ENCODE peak calls at places on chromosomes 7 and 10, in four cellular contexts. One of them, this sample, is unnamed.

GRCh38 chr7:159157714-159158113 is 13.0 kb upstream of the VIPR2 start:
- DNase-seq in retina: no peak
- DNase-seq in EL: no peak
- DNase-seq in activated CD4-positive, alpha-beta memory T cell treated with anti-CD3 and anti-CD28 coated beads, Interleukin-2, amount 10 ng/mL, durations not matched to agents 7 days and 5 days: no peak
- DNase-seq in this sample: no peak

GRCh38 chr10:68090586-68090985 is 15.5 kb upstream of the HERC4 start:
- DNase-seq in activated CD4-positive, alpha-beta memory T cell treated with anti-CD3 and anti-CD28 coated beads, Interleukin-2, amount 10 ng/mL, durations not matched to agents 7 days and 5 days: no peak
- DNase-seq in retina: no peak
- DNase-seq in EL: no peak
- DNase-seq in this sample: no peak

GRCh38 chr10:131890276-131891195 is 10.3 kb upstream of the PPP2R2D start:
- DNase-seq in EL: no peak
- DNase-seq in retina: no peak
- DNase-seq in activated CD4-positive, alpha-beta memory T cell treated with anti-CD3 and anti-CD28 coated beads, Interleukin-2, amount 10 ng/mL, durations not matched to agents 7 days and 5 days: no peak
- DNase-seq in this sample: no peak

GRCh38 chr10:67602268-67602950 is 93.6 kb downstream of the CTNNA3 start:
- DNase-seq in EL: peak; percentile 97
- DNase-seq in retina: no peak
- DNase-seq in activated CD4-positive, alpha-beta memory T cell treated with anti-CD3 and anti-CD28 coated beads, Interleukin-2, amount 10 ng/mL, durations not matched to agents 7 days and 5 days: no peak
- DNase-seq in this sample: peak; percentile 91

GRCh38 chr10:21972584-21972983 is 30.9 kb downstream of the DNAJC1 start:
- DNase-seq in EL: no peak
- DNase-seq in activated CD4-positive, alpha-beta memory T cell treated with anti-CD3 and anti-CD28 coated beads, Interleukin-2, amount 10 ng/mL, durations not matched to agents 7 days and 5 days: no peak
- DNase-seq in retina: no peak
- DNase-seq in this sample: no peak

GRCh38 chr10:76210241-76210640 is 778.8 kb downstream of the LRMDA start:
- DNase-seq in activated CD4-positive, alpha-beta memory T cell treated with anti-CD3 and anti-CD28 coated beads, Interleukin-2, amount 10 ng/mL, durations not matched to agents 7 days and 5 days: no peak
- DNase-seq in EL: no peak
- DNase-seq in retina: no peak
- DNase-seq in this sample: no peak

GRCh38 chr10:125174360-125174759 is 14.0 kb upstream of the CTBP2 start:
- DNase-seq in retina: no peak
- DNase-seq in activated CD4-positive, alpha-beta memory T cell treated with anti-CD3 and anti-CD28 coated beads, Interleukin-2, amount 10 ng/mL, durations not matched to agents 7 days and 5 days: no peak
- DNase-seq in EL: no peak
- DNase-seq in this sample: no peak

GRCh38 chr10:47408606-47409005 is 24.5 kb upstream of the ZNF488 start:
- DNase-seq in EL: no peak
- DNase-seq in retina: no peak
- DNase-seq in activated CD4-positive, alpha-beta memory T cell treated with anti-CD3 and anti-CD28 coated beads, Interleukin-2, amount 10 ng/mL, durations not matched to agents 7 days and 5 days: no peak
- DNase-seq in this sample: no peak

GRCh38 chr10:79333513-79333912 is 13.8 kb upstream of the PPIF start:
- DNase-seq in activated CD4-positive, alpha-beta memory T cell treated with anti-CD3 and anti-CD28 coated beads, Interleukin-2, amount 10 ng/mL, durations not matched to agents 7 days and 5 days: no peak
- DNase-seq in EL: peak; percentile 84
- DNase-seq in retina: no peak
- DNase-seq in this sample: peak; percentile 90

GRCh38 chr10:44703241-44704155 is 207.6 kb upstream of the TMEM72 start:
- DNase-seq in EL: peak; percentile 86
- DNase-seq in retina: no peak
- DNase-seq in activated CD4-positive, alpha-beta memory T cell treated with anti-CD3 and anti-CD28 coated beads, Interleukin-2, amount 10 ng/mL, durations not matched to agents 7 days and 5 days: no peak
- DNase-seq in this sample: peak; percentile 69

GRCh38 chr7:152865011-152865410 is 105.5 kb downstream of the ACTR3B start:
- DNase-seq in activated CD4-positive, alpha-beta memory T cell treated with anti-CD3 and anti-CD28 coated beads, Interleukin-2, amount 10 ng/mL, durations not matched to agents 7 days and 5 days: no peak
- DNase-seq in EL: no peak
- DNase-seq in retina: no peak
- DNase-seq in this sample: no peak

GRCh38 chr7:104252409-104253134 is 44.8 kb upstream of the ORC5 start:
- DNase-seq in EL: no peak
- DNase-seq in activated CD4-positive, alpha-beta memory T cell treated with anti-CD3 and anti-CD28 coated beads, Interleukin-2, amount 10 ng/mL, durations not matched to agents 7 days and 5 days: no peak
- DNase-seq in retina: no peak
- DNase-seq in this sample: no peak

GRCh38 chr7:42144253-42145002 is 92.6 kb downstream of the GLI3 start:
- DNase-seq in EL: no peak
- DNase-seq in retina: no peak
- DNase-seq in activated CD4-positive, alpha-beta memory T cell treated with anti-CD3 and anti-CD28 coated beads, Interleukin-2, amount 10 ng/mL, durations not matched to agents 7 days and 5 days: no peak
- DNase-seq in this sample: peak; percentile 19

GRCh38 chr10:126496771-126497545 is 108.7 kb upstream of the ADAM12 start:
- DNase-seq in retina: no peak
- DNase-seq in activated CD4-positive, alpha-beta memory T cell treated with anti-CD3 and anti-CD28 coated beads, Interleukin-2, amount 10 ng/mL, durations not matched to agents 7 days and 5 days: no peak
- DNase-seq in EL: no peak
- DNase-seq in this sample: no peak

GRCh38 chr7:115127399-115128021 is 205.6 kb downstream of the MDFIC start:
- DNase-seq in activated CD4-positive, alpha-beta memory T cell treated with anti-CD3 and anti-CD28 coated beads, Interleukin-2, amount 10 ng/mL, durations not matched to agents 7 days and 5 days: no peak
- DNase-seq in EL: no peak
- DNase-seq in retina: no peak
- DNase-seq in this sample: no peak

GRCh38 chr10:77941790-77942189 is 15.2 kb upstream of the DLG5 start:
- DNase-seq in EL: no peak
- DNase-seq in retina: no peak
- DNase-seq in activated CD4-positive, alpha-beta memory T cell treated with anti-CD3 and anti-CD28 coated beads, Interleukin-2, amount 10 ng/mL, durations not matched to agents 7 days and 5 days: no peak
- DNase-seq in this sample: no peak

GRCh38 chr10:120538091-120538490 is 81.1 kb downstream of the PLPP4 start:
- DNase-seq in activated CD4-positive, alpha-beta memory T cell treated with anti-CD3 and anti-CD28 coated beads, Interleukin-2, amount 10 ng/mL, durations not matched to agents 7 days and 5 days: no peak
- DNase-seq in EL: no peak
- DNase-seq in retina: no peak
- DNase-seq in this sample: no peak

GRCh38 chr10:11856678-11857077 is 33.5 kb downstream of the PROSER2 start:
- DNase-seq in activated CD4-positive, alpha-beta memory T cell treated with anti-CD3 and anti-CD28 coated beads, Interleukin-2, amount 10 ng/mL, durations not matched to agents 7 days and 5 days: no peak
- DNase-seq in EL: peak; percentile 22
- DNase-seq in retina: no peak
- DNase-seq in this sample: peak; percentile 15

GRCh38 chr10:29535012-29535777 is 99.6 kb downstream of the SVIL start:
- DNase-seq in EL: peak; percentile 83
- DNase-seq in activated CD4-positive, alpha-beta memory T cell treated with anti-CD3 and anti-CD28 coated beads, Interleukin-2, amount 10 ng/mL, durations not matched to agents 7 days and 5 days: no peak
- DNase-seq in retina: peak; percentile 69
- DNase-seq in this sample: peak; percentile 51

GRCh38 chr7:125149151-125149550 is 219.5 kb upstream of the POT1 start:
- DNase-seq in activated CD4-positive, alpha-beta memory T cell treated with anti-CD3 and anti-CD28 coated beads, Interleukin-2, amount 10 ng/mL, durations not matched to agents 7 days and 5 days: no peak
- DNase-seq in retina: no peak
- DNase-seq in EL: no peak
- DNase-seq in this sample: no peak

GRCh38 chr10:100007239-100008141 is 2.3 kb downstream of the DNMBP start:
- DNase-seq in activated CD4-positive, alpha-beta memory T cell treated with anti-CD3 and anti-CD28 coated beads, Interleukin-2, amount 10 ng/mL, durations not matched to agents 7 days and 5 days: no peak
- DNase-seq in EL: peak; percentile 14
- DNase-seq in retina: no peak
- DNase-seq in this sample: no peak

This sample was measured in HCEC 1CT.